ENCODE peak calls at places on chromosomes 13 and 19, in eight cellular contexts. A, O, W, L, P, I, J and G are unnamed samples.

GRCh38 chr19:43524922-43525835 is 1.8 kb downstream of the ETHE1 start:
- DNase-seq in A (no peak), O (peak; percentile 51), W (no peak), L (no peak), P (peak; percentile 87), I (peak; percentile 57), J (peak; percentile 44), G (peak; percentile 74)

GRCh38 chr19:44752816-44753618 is 4.5 kb downstream of the BCL3 start:
- DNase-seq in A (peak; percentile 94), O (peak; percentile 91), W (no peak), L (no peak), P (peak; percentile 50), I (no peak), J (peak; percentile 94), G (peak; percentile 85)

GRCh38 chr19:15280048-15280725 is 47.9 kb upstream of the EPHX3 start:
- DNase-seq in A (no peak), O (no peak), W (no peak), L (no peak), P (no peak), I (no peak), J (no peak), G (no peak)

GRCh38 chr13:57437587-57437986 is 194.0 kb upstream of the PCDH17 start:
- DNase-seq in A (no peak), O (no peak), W (no peak), L (no peak), P (no peak), I (no peak), J (no peak), G (no peak)

GRCh38 chr13:52025475-52026245 is 1.2 kb downstream of the UTP14C start:
- DNase-seq in A (no peak), O (no peak), W (no peak), L (no peak), P (peak; percentile 96), I (no peak), J (no peak), G (peak; percentile 34)

GRCh38 chr13:114167885-114168284 is 11.2 kb upstream of the CFAP97D2 start:
- DNase-seq in A (no peak), O (no peak), W (no peak), L (no peak), P (no peak), I (no peak), J (no peak), G (no peak)

GRCh38 chr19:30225615-30226463 is 146.3 kb upstream of the ZNF536 start:
- DNase-seq in A (no peak), O (no peak), W (no peak), L (no peak), P (no peak), I (no peak), J (no peak), G (peak; percentile 52)

GRCh38 chr13:100544866-100545683 is 43.5 kb downstream of the GGACT start:
- DNase-seq in A (no peak), O (peak; percentile 66), W (no peak), L (no peak), P (no peak), I (no peak), J (no peak), G (no peak)

GRCh38 chr19:39671739-39672363 is 16.1 kb downstream of the LGALS16 start:
- DNase-seq in A (peak; percentile 58), O (peak; percentile 44), W (peak; percentile 15), L (peak; percentile 6), P (peak; percentile 60), I (peak; percentile 66), J (no peak), G (peak; percentile 88)

DNA sequence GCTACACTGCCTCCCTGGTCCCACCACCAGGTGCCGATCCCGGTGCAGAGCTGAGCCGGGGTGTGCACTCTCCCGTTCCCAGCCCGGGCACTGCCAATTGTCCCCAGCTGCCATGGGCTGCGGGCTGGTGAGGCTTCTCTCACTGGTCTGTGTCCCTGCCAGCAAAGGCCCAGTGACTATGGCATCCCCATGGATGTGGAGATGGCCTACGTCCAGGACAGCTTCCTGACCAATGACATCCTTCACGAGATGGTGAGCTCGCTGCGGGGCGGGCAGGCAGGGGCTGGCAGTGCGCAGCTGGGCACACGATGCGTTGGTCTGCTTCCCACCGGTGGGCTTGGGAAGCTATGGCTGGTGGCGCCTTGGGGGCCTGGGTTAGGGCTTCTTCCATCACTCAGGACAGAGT is 14.6 kb downstream of the MPND start:
- DNase-seq in A (no peak), O (no peak), W (no peak), L (no peak), P (no peak), I (no peak), J (no peak), G (no peak)
- TF ChIP-seq POLR2AphosphoS5 in A (no peak), O (no peak), W (no peak), L (no peak), P (no peak), I (no peak), J (no peak), G (peak; percentile 15)

GRCh38 chr19:4689403-4689802 is 19.3 kb upstream of the MYDGF start:
- DNase-seq in A (no peak), O (no peak), W (no peak), L (no peak), P (no peak), I (no peak), J (no peak), G (no peak)
- TF ChIP-seq EZH2 in A (no peak), O (no peak), W (no peak), L (no peak), P (no peak), I (no peak), J (no peak), G (no peak)

GRCh38 chr19:4602915-4603314 is 36.4 kb upstream of the TNFAIP8L1 start:
- DNase-seq in A (no peak), O (no peak), W (no peak), L (no peak), P (no peak), I (no peak), J (no peak), G (no peak)

GRCh38 chr19:4609878-4610511 is 29.3 kb upstream of the TNFAIP8L1 start:
- DNase-seq in A (peak; percentile 31), O (no peak), W (no peak), L (no peak), P (no peak), I (no peak), J (no peak), G (peak; percentile 64)

GRCh38 chr19:4606921-4607678 is 32.2 kb upstream of the TNFAIP8L1 start:
- DNase-seq in A (peak; percentile 39), O (peak; percentile 22), W (no peak), L (no peak), P (no peak), I (no peak), J (no peak), G (peak; percentile 78)

GRCh38 chr19:4604912-4605311 is 34.4 kb upstream of the TNFAIP8L1 start:
- DNase-seq in A (no peak), O (no peak), W (no peak), L (no peak), P (no peak), I (no peak), J (no peak), G (no peak)

GRCh38 chr19:4606181-4606580 is 33.1 kb upstream of the TNFAIP8L1 start:
- DNase-seq in A (no peak), O (no peak), W (no peak), L (no peak), P (no peak), I (no peak), J (no peak), G (no peak)
- TF ChIP-seq POLR2AphosphoS5 in A (no peak), O (no peak), W (no peak), L (no peak), P (no peak), I (no peak), J (no peak), G (no peak)

GRCh38 chr19:708154-709141 is at the start of gene PALM:
- DNase-seq in A (peak; percentile 64), O (no peak), W (no peak), L (no peak), P (peak; percentile 39), I (no peak), J (no peak), G (peak; percentile 75)
- TF ChIP-seq EZH2 in A (no peak), O (no peak), W (no peak), L (no peak), P (no peak), I (no peak), J (no peak), G (no peak)